ENCODE peak calls at places on chromosome 11, in nine cellular contexts. W is K562; O is transverse colon; Z is GM13976; F is psoas muscle; V is uterus; K is dorsolateral prefrontal cortex; G is CD8-positive, alpha-beta T cell; J is BE2C. C is an unnamed sample.

GRCh38 chr11:133403900-133404299 is 128.4 kb downstream of the OPCML start:
- DNase-seq in W (peak; percentile 16), G (no peak), O (no peak), Z (no peak), F (no peak), K (no peak), J (peak; percentile 30), V (no peak), C (no peak)

GRCh38 chr11:66081505-66081904 is 11.4 kb downstream of the PACS1 start:
- DNase-seq in V (no peak), Z (peak; percentile 51), F (no peak), W (no peak), K (no peak), O (peak; percentile 74), J (no peak), G (peak; percentile 85), C (peak; percentile 64)

GRCh38 chr11:2383823-2384722 is 7.0 kb downstream of the CD81 start:
- DNase-seq in O (peak; percentile 66), Z (peak; percentile 89), F (peak; percentile 32), V (peak; percentile 52), G (no peak), W (peak; percentile 86), K (no peak), J (no peak), C (peak; percentile 87)

GRCh38 chr11:3126207-3126865 is 38.8 kb downstream of the OSBPL5 start:
- DNase-seq in V (peak; percentile 33), Z (no peak), O (peak; percentile 93), F (peak; percentile 52), J (peak; percentile 1), K (peak; percentile 43), W (no peak), G (no peak), C (no peak)

GRCh38 chr11:105642870-105643269 is 33.0 kb downstream of the GRIA4 start:
- DNase-seq in Z (no peak), W (no peak), F (no peak), K (no peak), J (no peak), O (no peak), G (no peak), V (no peak), C (no peak)

GRCh38 chr11:2474059-2474901 is 29.5 kb downstream of the KCNQ1 start:
- DNase-seq in Z (no peak), O (peak; percentile 75), V (no peak), J (no peak), G (no peak), F (no peak), W (peak; percentile 2), K (no peak), C (no peak)

GRCh38 chr11:67644042-67644441 is 4.5 kb upstream of the TBX10 start:
- DNase-seq in F (no peak), Z (no peak), G (no peak), W (no peak), O (no peak), J (no peak), K (no peak), V (no peak), C (peak; percentile 34)

GRCh38 chr11:118170892-118171273 is 5.6 kb downstream of the SCN2B start:
- DNase-seq in W (no peak), G (no peak), K (no peak), O (no peak), J (no peak), Z (no peak), F (no peak), V (no peak), C (no peak)

GRCh38 chr11:7480132-7480531 is 5.2 kb upstream of the OLFML1 start:
- DNase-seq in Z (no peak), K (no peak), J (no peak), F (no peak), O (no peak), W (no peak), G (no peak), V (no peak), C (no peak)

GRCh38 chr11:88195908-88196307 is 20.7 kb upstream of the RAB38 start:
- DNase-seq in K (no peak), J (no peak), O (no peak), F (no peak), V (no peak), G (no peak), Z (no peak), W (no peak), C (no peak)

GRCh38 chr11:10581481-10582019 is 13.1 kb upstream of the LYVE1 start:
- DNase-seq in J (no peak), O (peak; percentile 13), G (no peak), V (no peak), F (peak; percentile 36), Z (no peak), W (no peak), K (no peak), C (no peak)

GRCh38 chr11:124892131-124892530 is 5.5 kb downstream of the ROBO4 start:
- DNase-seq in J (no peak), G (peak; percentile 36), K (no peak), O (no peak), W (no peak), F (no peak), Z (no peak), V (no peak), C (no peak)

GRCh38 chr11:64219755-64220154 is 6.2 kb downstream of the TRPT1 start:
- DNase-seq in O (no peak), K (no peak), F (no peak), Z (no peak), G (no peak), W (no peak), V (no peak), J (no peak), C (no peak)

GRCh38 chr11:47242596-47243192 is 5.9 kb downstream of the ACP2 start:
- DNase-seq in O (no peak), F (no peak), K (no peak), Z (no peak), J (no peak), G (no peak), V (no peak), W (no peak), C (no peak)

GRCh38 chr11:101862410-101863233 is 52.2 kb upstream of the CEP126 start:
- DNase-seq in F (no peak), W (no peak), O (peak; percentile 7), G (no peak), K (no peak), Z (no peak), J (peak; percentile 13), V (no peak), C (no peak)
- TF ChIP-seq CTCF in F (peak; percentile 11), W (no peak), O (no peak), G (no peak), K (no peak), Z (no peak), J (peak; percentile 61), V (peak; percentile 16), C (no peak)

GRCh38 chr11:9125185-9125886 is 33.9 kb upstream of the SCUBE2 start:
- DNase-seq in O (no peak), J (no peak), K (no peak), W (no peak), G (no peak), F (no peak), V (no peak), Z (no peak), C (no peak)

GRCh38 chr11:9118277-9118676 is 26.9 kb upstream of the SCUBE2 start:
- DNase-seq in W (no peak), K (no peak), Z (no peak), O (no peak), J (no peak), V (no peak), F (no peak), G (no peak), C (no peak)

GRCh38 chr11:9120659-9121350 is 29.4 kb upstream of the SCUBE2 start:
- DNase-seq in V (no peak), J (peak; percentile 22), G (no peak), Z (no peak), O (no peak), W (peak; percentile 41), K (no peak), F (no peak), C (no peak)

GRCh38 chr11:9121397-9121796 is 30.0 kb upstream of the SCUBE2 start:
- DNase-seq in J (no peak), V (no peak), O (no peak), G (no peak), W (no peak), Z (no peak), K (no peak), F (no peak), C (no peak)

GRCh38 chr11:9123595-9124304 is 32.4 kb upstream of the SCUBE2 start:
- DNase-seq in Z (no peak), V (no peak), W (no peak), J (no peak), G (no peak), O (no peak), K (no peak), F (no peak), C (no peak)
- TF ChIP-seq CTCF in Z (no peak), V (no peak), W (no peak), J (no peak), G (no peak), O (no peak), K (no peak), F (no peak), C (no peak)

GRCh38 chr11:126061707-126062678 is 673 bp downstream of the CDON start:
- DNase-seq in F (peak; percentile 19), Z (peak; percentile 43), V (peak; percentile 64), O (peak; percentile 31), J (peak; percentile 70), G (no peak), W (no peak), K (no peak), C (peak; percentile 29)

GRCh38 chr11:126063510-126063858 is 818 bp upstream of the CDON start:
- DNase-seq in K (no peak), F (no peak), O (no peak), W (no peak), J (no peak), Z (no peak), V (no peak), G (no peak), C (no peak)

GRCh38 chr11:126060651-126061220 is 1.9 kb downstream of the CDON start:
- DNase-seq in G (no peak), J (no peak), W (no peak), Z (no peak), K (no peak), F (no peak), O (no peak), V (no peak), C (no peak)

GRCh38 chr11:126059238-126059761 is 3.4 kb downstream of the CDON start:
- DNase-seq in F (no peak), Z (no peak), K (no peak), J (no peak), W (no peak), O (no peak), G (no peak), V (no peak), C (no peak)

GRCh38 chr11:126062679-126063509 is at the start of gene CDON:
- DNase-seq in J (peak; percentile 98), Z (peak; percentile 99), V (peak; percentile 94), K (peak; percentile 85), F (peak; percentile 93), G (peak; percentile 94), W (peak; percentile 99), O (peak; percentile 93), C (peak; percentile 99)
- TF ChIP-seq CTCF in J (no peak), Z (no peak), V (peak; percentile 3), K (peak; percentile 19), F (no peak), G (no peak), W (no peak), O (peak; percentile 21), C (no peak)

GRCh38 chr11:1309498-1310314 is at the start of gene TOLLIP:
- DNase-seq in K (peak; percentile 89), V (peak; percentile 96), W (peak; percentile 100), Z (peak; percentile 100), J (peak; percentile 91), F (peak; percentile 97), O (peak; percentile 97), G (peak; percentile 99), C (peak; percentile 100)
- TF ChIP-seq CTCF in K (peak; percentile 64), V (peak; percentile 22), W (peak; percentile 22), Z (peak; percentile 17), J (no peak), F (peak; percentile 7), O (peak; percentile 33), G (no peak), C (peak; percentile 18)